ENCODE peak calls at places on chromosomes 6 and 20, in nine cellular contexts. S is NCI-H1930; M is astrocyte of the cerebellum; B is hypothalamus; P is CD4-positive, CD25-positive, alpha-beta regulatory T cell; N is kidney tubule cell; L is DMS 273 treated with DMSO at 0.1 percent for 48 hours; O is NCI-H2171 treated with DMSO at 0.1 percent for 48 hours; X is stomach. V is an unnamed sample.

GRCh38 chr6:2240961-2241360 is 4.4 kb downstream of the GMDS start:
- DNase-seq in X (no peak), S (no peak), M (no peak), P (no peak), O (no peak), N (no peak), B (no peak), L (no peak), V (no peak)

GRCh38 chr20:54389872-54390271 is 85.5 kb upstream of the DOK5 start:
- DNase-seq in X (no peak), M (no peak), N (no peak), B (no peak), L (no peak), P (no peak), S (no peak), O (peak), V (no peak)

GRCh38 chr6:2870046-2870636 is 28.5 kb upstream of the SERPINB1 start:
- DNase-seq in N (no peak), L (no peak), O (no peak), M (no peak), B (no peak), X (no peak), P (no peak), S (no peak), V (no peak)

GRCh38 chr6:73394577-73395354 is at the start of gene DDX43:
- DNase-seq in M (no peak), P (peak), N (peak), B (no peak), X (no peak), L (no peak), O (peak), S (peak), V (peak)

GRCh38 chr20:3010985-3011723 is 32.3 kb upstream of the GNRH2 start:
- DNase-seq in P (peak), B (no peak), S (no peak), L (no peak), O (no peak), M (peak), N (peak), X (no peak), V (no peak)

GRCh38 chr20:44495257-44495656 is 19.6 kb downstream of the TTPAL start:
- DNase-seq in B (no peak), L (no peak), S (no peak), P (no peak), N (peak), O (no peak), X (no peak), M (no peak), V (no peak)

GRCh38 chr20:15654208-15654649 is 919.0 kb downstream of the KIF16B start:
- DNase-seq in N (peak), X (peak), S (peak), O (peak), B (no peak), M (no peak), L (peak), P (peak), V (peak)

GRCh38 chr20:56483970-56484369 is 15.5 kb downstream of the RTF2 start:
- DNase-seq in S (no peak), P (peak), B (no peak), M (no peak), O (no peak), X (no peak), L (no peak), N (no peak), V (no peak)

GRCh38 chr20:16922834-16923233 is 174.7 kb downstream of the OTOR start:
- DNase-seq in X (no peak), S (peak), L (no peak), P (no peak), N (peak), B (no peak), O (peak), M (peak), V (no peak)

GRCh38 chr6:89351632-89352328 is 742 bp downstream of the UBE2J1 start:
- DNase-seq in O (peak), L (no peak), B (no peak), S (no peak), N (peak), P (peak), M (no peak), X (no peak), V (no peak)

GRCh38 chr6:107612762-107613415 is 123.0 kb downstream of the SOBP start:
- DNase-seq in L (no peak), N (no peak), P (no peak), S (no peak), M (no peak), O (no peak), X (peak), B (no peak), V (no peak)

GRCh38 chr20:39145921-39146320 is 183.8 kb downstream of the DHX35 start:
- DNase-seq in O (no peak), N (no peak), M (no peak), B (no peak), P (no peak), L (no peak), S (no peak), X (no peak), V (no peak)

GRCh38 chr6:617485-618100 is 39.3 kb downstream of the HUS1B start:
- DNase-seq in M (no peak), S (no peak), N (no peak), B (no peak), X (no peak), P (peak), O (peak), L (no peak), V (no peak)

GRCh38 chr6:149683256-149683860 is 34.5 kb downstream of the LATS1 start:
- DNase-seq in P (no peak), B (no peak), M (no peak), N (peak), O (peak), L (peak), X (no peak), S (no peak), V (no peak)

GRCh38 chr20:35273449-35274171 is 4.3 kb downstream of the MMP24OS start:
- DNase-seq in O (no peak), N (no peak), S (no peak), P (no peak), B (peak), L (peak), X (peak), M (no peak), V (no peak)

GRCh38 chr6:84779380-84779779 is 15.0 kb upstream of the TBX18 start:
- DNase-seq in B (no peak), X (no peak), S (no peak), P (no peak), M (no peak), O (no peak), N (no peak), L (no peak), V (no peak)

V was measured in transverse colon.